ENCODE peak calls at places on chromosome 9, in nine cellular contexts. R is thyroid gland; Z is activated naive CD4-positive, alpha-beta T cell treated with anti-CD3 and anti-CD28 coated beads, Interleukin-2, amount 50 U/mL, for 16 hours; G is hepatocyte; O is nucleus accumbens; V is T-helper 1 cell; U is pancreas; T is activated CD4-positive, alpha-beta T cell treated with anti-CD3 and anti-CD28 coated beads, Interleukin-2, amount 50 U/mL, for 48 hours; X is OCI-LY7. A is an unnamed sample.

GRCh38 chr9:91162784-91163440 is 198.8 kb downstream of the AUH start:
- DNase-seq in V (no peak), T (peak), R (no peak), O (peak), U (no peak), X (peak), G (peak), Z (no peak), A (peak)

GRCh38 chr9:114805670-114806551 is at the start of gene TNFSF15:
- DNase-seq in R (peak), X (peak), O (no peak), U (peak), T (peak), G (peak), V (no peak), Z (no peak), A (no peak)

GRCh38 chr9:93118863-93119702 is 15.0 kb downstream of the NINJ1 start:
- DNase-seq in T (no peak), G (no peak), U (peak), X (no peak), Z (no peak), O (no peak), V (no peak), R (peak), A (no peak)

GRCh38 chr9:78811562-78812276 is 514.8 kb downstream of the PSAT1 start:
- DNase-seq in O (no peak), G (no peak), T (no peak), U (no peak), V (no peak), Z (no peak), R (no peak), X (no peak), A (no peak)

GRCh38 chr9:117782931-117783788 is 79.0 kb downstream of the TLR4 start:
- DNase-seq in U (peak), T (peak), O (peak), X (peak), R (peak), V (peak), Z (peak), G (peak), A (peak)

GRCh38 chr9:129270903-129271431 is 92.9 kb upstream of the IER5L start:
- DNase-seq in R (no peak), X (peak), Z (no peak), O (no peak), T (peak), G (no peak), U (no peak), V (no peak), A (no peak)

GRCh38 chr9:131678499-131679111 is 61.3 kb downstream of the RAPGEF1 start:
- DNase-seq in R (peak), T (peak), X (peak), G (peak), O (no peak), V (peak), U (no peak), Z (peak), A (peak)

GRCh38 chr9:19087601-19088000 is 15.1 kb downstream of the HAUS6 start:
- DNase-seq in U (no peak), O (no peak), X (no peak), Z (no peak), G (no peak), V (no peak), T (no peak), R (peak), A (no peak)

GRCh38 chr9:27118916-27119315 is 9.9 kb downstream of the TEK start:
- DNase-seq in U (no peak), Z (no peak), T (no peak), X (no peak), V (no peak), G (no peak), O (no peak), R (no peak), A (no peak)

GRCh38 chr9:130444565-130445221 is at the start of gene ASS1:
- DNase-seq in V (peak), X (peak), U (peak), R (peak), Z (peak), O (no peak), G (peak), T (peak), A (no peak)

GRCh38 chr9:32841314-32841713 is 58.0 kb downstream of the TMEM215 start:
- DNase-seq in G (no peak), R (no peak), O (no peak), V (no peak), X (no peak), U (no peak), T (no peak), Z (no peak), A (no peak)

GRCh38 chr9:132446887-132447286 is 36.9 kb downstream of the CFAP77 start:
- DNase-seq in Z (no peak), R (no peak), T (no peak), O (no peak), U (no peak), G (no peak), V (no peak), X (no peak), A (no peak)

GRCh38 chr9:77454668-77455067 is 193.5 kb downstream of the GNA14 start:
- DNase-seq in T (no peak), R (no peak), Z (no peak), V (no peak), O (no peak), U (no peak), G (no peak), X (no peak), A (no peak)